ENCODE peak calls at places on chromosomes 11 and 22, in seven cellular contexts. One of them, this sample, is unnamed.

GRCh38 chr11:85756401-85757200 is 54.3 kb downstream of the SYTL2 start:
- DNase-seq in adrenal gland: no peak
- DNase-seq in body of pancreas: no peak
- DNase-seq in IMR-90: no peak
- DNase-seq in stomach: peak
- DNase-seq in HepG2: no peak
- DNase-seq in A549: no peak
- DNase-seq in this sample: no peak

GRCh38 chr11:45646275-45646970 is 19.0 kb downstream of the CHST1 start:
- DNase-seq in stomach: no peak
- DNase-seq in IMR-90: peak
- DNase-seq in A549: peak
- DNase-seq in adrenal gland: no peak
- DNase-seq in body of pancreas: no peak
- DNase-seq in HepG2: no peak
- DNase-seq in this sample: peak

GRCh38 chr11:34819740-34820482 is 96.3 kb downstream of the APIP start:
- DNase-seq in A549: no peak
- DNase-seq in IMR-90: no peak
- DNase-seq in stomach: no peak
- DNase-seq in adrenal gland: no peak
- DNase-seq in body of pancreas: no peak
- DNase-seq in HepG2: no peak
- DNase-seq in this sample: no peak

GRCh38 chr22:32336185-32336603 is 21.5 kb upstream of the RFPL3 start:
- DNase-seq in IMR-90: no peak
- DNase-seq in stomach: no peak
- DNase-seq in HepG2: no peak
- DNase-seq in A549: no peak
- DNase-seq in adrenal gland: no peak
- DNase-seq in body of pancreas: no peak
- DNase-seq in this sample: no peak

GRCh38 chr22:26770624-26771023 is 113.2 kb downstream of the MIAT start:
- DNase-seq in adrenal gland: no peak
- DNase-seq in IMR-90: peak
- DNase-seq in body of pancreas: no peak
- DNase-seq in A549: no peak
- DNase-seq in stomach: no peak
- DNase-seq in HepG2: no peak
- DNase-seq in this sample: no peak

GRCh38 chr11:19524171-19524671 is 188.4 kb upstream of the NAV2 start:
- DNase-seq in body of pancreas: peak
- DNase-seq in stomach: peak
- DNase-seq in A549: no peak
- DNase-seq in IMR-90: peak
- DNase-seq in adrenal gland: no peak
- DNase-seq in HepG2: no peak
- DNase-seq in this sample: no peak

GRCh38 chr11:5224538-5225479 is 2.1 kb downstream of the HBB start:
- DNase-seq in adrenal gland: no peak
- DNase-seq in stomach: no peak
- DNase-seq in A549: no peak
- DNase-seq in body of pancreas: no peak
- DNase-seq in HepG2: no peak
- DNase-seq in IMR-90: no peak
- DNase-seq in this sample: no peak

GRCh38 chr22:22720724-22721261 is 76.4 kb downstream of the GGTLC2 start:
- DNase-seq in adrenal gland: peak
- DNase-seq in HepG2: no peak
- DNase-seq in stomach: no peak
- DNase-seq in IMR-90: no peak
- DNase-seq in A549: no peak
- DNase-seq in body of pancreas: no peak
- DNase-seq in this sample: no peak

GRCh38 chr11:1826552-1827094 is 8.2 kb upstream of the SYT8 start:
- DNase-seq in HepG2: peak
- DNase-seq in IMR-90: peak
- DNase-seq in stomach: peak
- DNase-seq in body of pancreas: peak
- DNase-seq in adrenal gland: no peak
- DNase-seq in A549: peak
- DNase-seq in this sample: peak

GRCh38 chr22:45009881-45010531 is at the start of gene PHF21B:
- DNase-seq in stomach: peak
- DNase-seq in body of pancreas: peak
- DNase-seq in HepG2: no peak
- DNase-seq in A549: peak
- DNase-seq in IMR-90: peak
- DNase-seq in adrenal gland: peak
- DNase-seq in this sample: peak

GRCh38 chr11:6911946-6912345 is 8.9 kb upstream of the OR2D3 start:
- DNase-seq in stomach: no peak
- DNase-seq in body of pancreas: peak
- DNase-seq in A549: no peak
- DNase-seq in IMR-90: peak
- DNase-seq in adrenal gland: no peak
- DNase-seq in HepG2: no peak
- DNase-seq in this sample: no peak

GRCh38 chr22:47690586-47690985 is 928.1 kb downstream of the TBC1D22A start:
- DNase-seq in body of pancreas: no peak
- DNase-seq in adrenal gland: no peak
- DNase-seq in A549: no peak
- DNase-seq in stomach: no peak
- DNase-seq in IMR-90: no peak
- DNase-seq in HepG2: no peak
- DNase-seq in this sample: no peak

GRCh38 chr11:61816736-61817455 is at the start of gene FADS1:
- DNase-seq in A549: peak
- DNase-seq in body of pancreas: peak
- DNase-seq in HepG2: peak
- DNase-seq in IMR-90: peak
- DNase-seq in stomach: peak
- DNase-seq in adrenal gland: peak
- DNase-seq in this sample: peak

DNA sequence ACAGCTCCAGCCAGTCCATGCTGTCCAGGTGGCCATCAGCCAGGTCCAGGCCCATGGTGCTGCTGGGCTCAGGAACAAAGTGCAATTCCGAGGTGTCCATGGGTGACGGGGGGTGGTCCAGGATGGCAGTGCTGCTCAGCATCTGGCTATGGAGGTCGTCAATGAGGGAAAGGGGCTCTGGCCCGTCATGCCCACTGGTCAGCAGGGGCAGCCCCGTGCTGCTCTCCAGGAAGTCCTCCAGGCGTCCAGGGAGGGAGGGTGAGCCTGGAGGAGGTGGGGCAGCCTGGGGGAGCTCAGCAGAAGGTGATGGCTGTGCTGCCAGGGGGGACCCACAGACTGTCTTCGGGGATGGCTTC is 41.1 kb downstream of the SGSM3 start:
- DNase-seq in stomach: no peak
- DNase-seq in IMR-90: no peak
- DNase-seq in HepG2: no peak
- DNase-seq in A549: no peak
- DNase-seq in adrenal gland: no peak
- DNase-seq in body of pancreas: no peak
- DNase-seq in this sample: no peak
- TF ChIP-seq POLR2A in stomach: no peak
- TF ChIP-seq POLR2A in IMR-90: no peak
- TF ChIP-seq POLR2A in HepG2: no peak
- TF ChIP-seq POLR2A in A549: no peak
- TF ChIP-seq POLR2A in adrenal gland: no peak
- TF ChIP-seq POLR2A in body of pancreas: no peak
- TF ChIP-seq POLR2A in this sample: no peak

GRCh38 chr22:46035742-46036557 is 59.0 kb upstream of the WNT7B start:
- DNase-seq in adrenal gland: peak
- DNase-seq in IMR-90: peak
- DNase-seq in stomach: peak
- DNase-seq in body of pancreas: peak
- DNase-seq in A549: peak
- DNase-seq in HepG2: peak
- DNase-seq in this sample: peak
- TF ChIP-seq POLR2A in adrenal gland: peak
- TF ChIP-seq POLR2A in IMR-90: peak
- TF ChIP-seq POLR2A in stomach: no peak
- TF ChIP-seq POLR2A in body of pancreas: peak
- TF ChIP-seq POLR2A in A549: peak
- TF ChIP-seq POLR2A in HepG2: peak
- TF ChIP-seq POLR2A in this sample: peak

GRCh38 chr11:65593518-65594414 is 1.8 kb downstream of the KCNK7 start:
- DNase-seq in stomach: no peak
- DNase-seq in body of pancreas: peak
- DNase-seq in IMR-90: no peak
- DNase-seq in A549: no peak
- DNase-seq in HepG2: no peak
- DNase-seq in adrenal gland: no peak
- DNase-seq in this sample: no peak
- TF ChIP-seq POLR2A in stomach: no peak
- TF ChIP-seq POLR2A in body of pancreas: no peak
- TF ChIP-seq POLR2A in IMR-90: no peak
- TF ChIP-seq POLR2A in A549: no peak
- TF ChIP-seq POLR2A in HepG2: no peak
- TF ChIP-seq POLR2A in adrenal gland: no peak
- TF ChIP-seq POLR2A in this sample: no peak

GRCh38 chr22:39255449-39256185 is 10.8 kb upstream of the PDGFB start:
- DNase-seq in HepG2: no peak
- DNase-seq in IMR-90: no peak
- DNase-seq in adrenal gland: peak
- DNase-seq in A549: no peak
- DNase-seq in stomach: no peak
- DNase-seq in body of pancreas: no peak
- DNase-seq in this sample: no peak

GRCh38 chr22:39256186-39256552 is 11.4 kb upstream of the PDGFB start:
- DNase-seq in HepG2: no peak
- DNase-seq in body of pancreas: no peak
- DNase-seq in A549: no peak
- DNase-seq in IMR-90: no peak
- DNase-seq in adrenal gland: no peak
- DNase-seq in stomach: no peak
- DNase-seq in this sample: no peak

GRCh38 chr22:39253427-39254070 is 8.8 kb upstream of the PDGFB start:
- DNase-seq in stomach: peak
- DNase-seq in IMR-90: peak
- DNase-seq in adrenal gland: peak
- DNase-seq in body of pancreas: peak
- DNase-seq in HepG2: no peak
- DNase-seq in A549: peak
- DNase-seq in this sample: peak

GRCh38 chr22:39254122-39254521 is 9.3 kb upstream of the PDGFB start:
- DNase-seq in stomach: no peak
- DNase-seq in A549: no peak
- DNase-seq in IMR-90: no peak
- DNase-seq in body of pancreas: no peak
- DNase-seq in HepG2: no peak
- DNase-seq in adrenal gland: no peak
- DNase-seq in this sample: no peak

GRCh38 chr22:39254789-39255298 is 10.1 kb upstream of the PDGFB start:
- DNase-seq in HepG2: no peak
- DNase-seq in stomach: no peak
- DNase-seq in IMR-90: peak
- DNase-seq in A549: peak
- DNase-seq in body of pancreas: no peak
- DNase-seq in adrenal gland: peak
- DNase-seq in this sample: peak
- TF ChIP-seq POLR2A in HepG2: no peak
- TF ChIP-seq POLR2A in stomach: no peak
- TF ChIP-seq POLR2A in IMR-90: no peak
- TF ChIP-seq POLR2A in A549: no peak
- TF ChIP-seq POLR2A in body of pancreas: no peak
- TF ChIP-seq POLR2A in adrenal gland: no peak
- TF ChIP-seq POLR2A in this sample: no peak

GRCh38 chr11:93540337-93540736 is 2.9 kb downstream of the SMCO4 start:
- DNase-seq in HepG2: no peak
- DNase-seq in IMR-90: no peak
- DNase-seq in stomach: no peak
- DNase-seq in A549: no peak
- DNase-seq in adrenal gland: no peak
- DNase-seq in body of pancreas: no peak
- DNase-seq in this sample: no peak

GRCh38 chr11:93542753-93543246 is 391 bp downstream of the SMCO4 start:
- DNase-seq in adrenal gland: peak
- DNase-seq in body of pancreas: no peak
- DNase-seq in IMR-90: no peak
- DNase-seq in HepG2: no peak
- DNase-seq in stomach: peak
- DNase-seq in A549: no peak
- DNase-seq in this sample: no peak

GRCh38 chr11:93543292-93543977 is at the start of gene SMCO4:
- DNase-seq in body of pancreas: peak
- DNase-seq in HepG2: peak
- DNase-seq in stomach: peak
- DNase-seq in A549: peak
- DNase-seq in IMR-90: peak
- DNase-seq in adrenal gland: peak
- DNase-seq in this sample: peak

GRCh38 chr11:93541154-93541553 is 2.0 kb downstream of the SMCO4 start:
- DNase-seq in stomach: no peak
- DNase-seq in IMR-90: no peak
- DNase-seq in A549: no peak
- DNase-seq in adrenal gland: no peak
- DNase-seq in body of pancreas: no peak
- DNase-seq in HepG2: no peak
- DNase-seq in this sample: no peak

DNA sequence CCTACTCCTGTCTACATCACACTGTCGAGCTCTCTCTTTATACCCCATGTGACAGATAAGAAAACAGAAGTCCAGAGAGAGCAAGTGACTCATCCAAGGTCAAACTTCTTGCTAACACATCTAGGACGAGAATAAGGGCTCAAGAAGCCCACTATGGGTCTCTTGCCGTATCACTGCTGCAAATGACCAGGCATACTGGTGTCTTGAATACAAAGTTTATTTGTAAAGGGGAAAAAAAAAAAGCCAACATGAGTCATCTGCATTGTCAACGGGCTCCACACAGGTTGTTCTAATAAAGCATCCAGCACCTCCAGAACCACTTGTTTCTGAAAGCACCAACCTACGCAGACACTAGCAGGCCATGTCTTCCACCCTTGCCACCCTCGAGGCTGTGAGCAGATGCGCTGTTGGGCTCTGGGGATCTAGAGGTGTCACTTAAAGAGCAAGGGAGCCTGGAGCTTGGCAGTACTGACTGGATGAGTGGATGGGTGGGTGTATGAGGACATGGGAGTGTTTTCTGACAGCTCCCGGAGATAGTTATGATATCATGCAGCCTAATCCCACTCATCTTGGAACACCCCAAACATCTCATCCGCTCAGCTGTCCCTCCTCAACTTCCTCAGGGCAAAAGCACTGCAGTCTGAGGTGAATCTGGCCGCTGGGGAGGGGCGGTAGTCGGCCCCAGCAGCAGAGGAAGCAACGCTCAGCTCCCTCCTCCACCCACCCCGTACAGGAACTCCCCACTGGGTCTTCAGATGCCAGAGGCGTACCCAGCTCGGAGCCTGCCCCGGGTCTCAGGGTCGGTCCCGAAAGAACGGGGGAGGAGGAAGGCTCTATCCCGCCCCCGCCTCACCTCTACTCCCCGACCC is 1.1 kb downstream of the SMCO4 start:
- DNase-seq in A549: peak
- DNase-seq in stomach: peak
- DNase-seq in adrenal gland: peak
- DNase-seq in HepG2: peak
- DNase-seq in IMR-90: peak
- DNase-seq in body of pancreas: peak
- DNase-seq in this sample: peak
- TF ChIP-seq POLR2A in A549: no peak
- TF ChIP-seq POLR2A in stomach: no peak
- TF ChIP-seq POLR2A in adrenal gland: peak
- TF ChIP-seq POLR2A in HepG2: no peak
- TF ChIP-seq POLR2A in IMR-90: no peak
- TF ChIP-seq POLR2A in body of pancreas: peak
- TF ChIP-seq POLR2A in this sample: no peak

GRCh38 chr11:65314501-65315203 is at the start of gene CDC42EP2:
- DNase-seq in A549: peak
- DNase-seq in IMR-90: peak
- DNase-seq in stomach: peak
- DNase-seq in HepG2: peak
- DNase-seq in body of pancreas: peak
- DNase-seq in adrenal gland: peak
- DNase-seq in this sample: peak
- TF ChIP-seq POLR2A in A549: peak
- TF ChIP-seq POLR2A in IMR-90: peak
- TF ChIP-seq POLR2A in stomach: no peak
- TF ChIP-seq POLR2A in HepG2: peak
- TF ChIP-seq POLR2A in body of pancreas: peak
- TF ChIP-seq POLR2A in adrenal gland: peak
- TF ChIP-seq POLR2A in this sample: peak

This sample was measured in H54.